ENCODE peak calls at places on chromosomes 7 and 10, in nine cellular contexts. One of them, this sample, is unnamed.

GRCh38 chr7:11551470-11551869 is 280.5 kb downstream of the THSD7A start:
- DNase-seq in heart right ventricle: no peak
- DNase-seq in MM.1S: no peak
- DNase-seq in HL-60: no peak
- DNase-seq in psoas muscle: no peak
- DNase-seq in brain microvascular endothelial cell: no peak
- DNase-seq in esophagus squamous epithelium: no peak
- DNase-seq in astrocyte: no peak
- DNase-seq in Panc1: no peak
- DNase-seq in this sample: no peak

GRCh38 chr7:2687881-2688318 is at the start of gene AMZ1:
- DNase-seq in esophagus squamous epithelium: no peak
- DNase-seq in Panc1: no peak
- DNase-seq in heart right ventricle: no peak
- DNase-seq in brain microvascular endothelial cell: no peak
- DNase-seq in MM.1S: no peak
- DNase-seq in astrocyte: no peak
- DNase-seq in psoas muscle: no peak
- DNase-seq in HL-60: no peak
- DNase-seq in this sample: no peak

GRCh38 chr7:32583791-32584190 is 88.5 kb downstream of the AVL9 start:
- DNase-seq in MM.1S: no peak
- DNase-seq in brain microvascular endothelial cell: peak; percentile 68
- DNase-seq in Panc1: no peak
- DNase-seq in astrocyte: peak; percentile 73
- DNase-seq in psoas muscle: no peak
- DNase-seq in HL-60: peak; percentile 14
- DNase-seq in heart right ventricle: no peak
- DNase-seq in esophagus squamous epithelium: no peak
- DNase-seq in this sample: peak; percentile 47

GRCh38 chr10:116470768-116471415 is 43.2 kb downstream of the PNLIPRP3 start:
- DNase-seq in psoas muscle: no peak
- DNase-seq in MM.1S: peak; percentile 49
- DNase-seq in astrocyte: no peak
- DNase-seq in Panc1: no peak
- DNase-seq in esophagus squamous epithelium: no peak
- DNase-seq in HL-60: peak; percentile 24
- DNase-seq in brain microvascular endothelial cell: peak; percentile 1
- DNase-seq in heart right ventricle: no peak
- DNase-seq in this sample: no peak

GRCh38 chr10:124231188-124232135 is 138.1 kb upstream of the CHST15 start:
- DNase-seq in astrocyte: no peak
- DNase-seq in psoas muscle: no peak
- DNase-seq in esophagus squamous epithelium: no peak
- DNase-seq in brain microvascular endothelial cell: no peak
- DNase-seq in MM.1S: peak; percentile 51
- DNase-seq in HL-60: peak; percentile 23
- DNase-seq in Panc1: no peak
- DNase-seq in heart right ventricle: no peak
- DNase-seq in this sample: no peak

GRCh38 chr7:131357282-131357880 is 29.7 kb downstream of the MKLN1 start:
- DNase-seq in astrocyte: peak; percentile 35
- DNase-seq in HL-60: no peak
- DNase-seq in MM.1S: no peak
- DNase-seq in brain microvascular endothelial cell: no peak
- DNase-seq in heart right ventricle: no peak
- DNase-seq in esophagus squamous epithelium: no peak
- DNase-seq in Panc1: no peak
- DNase-seq in psoas muscle: no peak
- DNase-seq in this sample: no peak

GRCh38 chr7:158246272-158246959 is 341.2 kb downstream of the PTPRN2 start:
- DNase-seq in MM.1S: no peak
- DNase-seq in heart right ventricle: no peak
- DNase-seq in Panc1: no peak
- DNase-seq in astrocyte: no peak
- DNase-seq in esophagus squamous epithelium: no peak
- DNase-seq in HL-60: no peak
- DNase-seq in brain microvascular endothelial cell: no peak
- DNase-seq in psoas muscle: no peak
- DNase-seq in this sample: no peak

GRCh38 chr7:129298268-129298893 is 73.6 kb downstream of the AHCYL2 start:
- DNase-seq in astrocyte: peak; percentile 17
- DNase-seq in HL-60: peak; percentile 38
- DNase-seq in brain microvascular endothelial cell: peak; percentile 34
- DNase-seq in psoas muscle: peak; percentile 25
- DNase-seq in heart right ventricle: peak; percentile 21
- DNase-seq in esophagus squamous epithelium: no peak
- DNase-seq in Panc1: peak; percentile 53
- DNase-seq in MM.1S: peak; percentile 73
- DNase-seq in this sample: no peak

GRCh38 chr7:412731-413356 is 106.8 kb downstream of the PDGFA start:
- DNase-seq in esophagus squamous epithelium: no peak
- DNase-seq in brain microvascular endothelial cell: no peak
- DNase-seq in MM.1S: no peak
- DNase-seq in Panc1: no peak
- DNase-seq in heart right ventricle: no peak
- DNase-seq in psoas muscle: no peak
- DNase-seq in HL-60: no peak
- DNase-seq in astrocyte: no peak
- DNase-seq in this sample: no peak

GRCh38 chr7:148527717-148528168 is 62.8 kb upstream of the C7orf33 start:
- DNase-seq in astrocyte: peak; percentile 59
- DNase-seq in heart right ventricle: peak; percentile 50
- DNase-seq in HL-60: peak; percentile 85
- DNase-seq in Panc1: peak; percentile 51
- DNase-seq in esophagus squamous epithelium: peak; percentile 39
- DNase-seq in psoas muscle: peak; percentile 63
- DNase-seq in MM.1S: peak; percentile 97
- DNase-seq in brain microvascular endothelial cell: peak; percentile 92
- DNase-seq in this sample: no peak
- TF ChIP-seq CTCF in astrocyte: peak; percentile 45
- TF ChIP-seq CTCF in heart right ventricle: peak; percentile 72
- TF ChIP-seq CTCF in HL-60: peak; percentile 86
- TF ChIP-seq CTCF in Panc1: peak; percentile 87
- TF ChIP-seq CTCF in esophagus squamous epithelium: peak; percentile 76
- TF ChIP-seq CTCF in psoas muscle: peak; percentile 37
- TF ChIP-seq CTCF in MM.1S: peak; percentile 99
- TF ChIP-seq CTCF in brain microvascular endothelial cell: peak; percentile 83
- TF ChIP-seq CTCF in this sample: peak; percentile 59

GRCh38 chr7:152637920-152638580 is 37.9 kb downstream of the XRCC2 start:
- DNase-seq in esophagus squamous epithelium: no peak
- DNase-seq in psoas muscle: no peak
- DNase-seq in brain microvascular endothelial cell: no peak
- DNase-seq in heart right ventricle: no peak
- DNase-seq in astrocyte: no peak
- DNase-seq in MM.1S: no peak
- DNase-seq in Panc1: no peak
- DNase-seq in HL-60: no peak
- DNase-seq in this sample: no peak
- H3K27me3 ChIP-seq in esophagus squamous epithelium: no peaks in the 10 kb centered on the region
- H3K27me3 ChIP-seq in psoas muscle: no peaks in the 10 kb centered on the region
- H3K27me3 ChIP-seq in brain microvascular endothelial cell: no peaks in the 10 kb centered on the region
- H3K27me3 ChIP-seq in heart right ventricle: peaks cover 8% of the 10 kb centered on the region
- H3K27me3 ChIP-seq in astrocyte: no peaks in the 10 kb centered on the region
- H3K27me3 ChIP-seq in MM.1S: no peaks in the 10 kb centered on the region
- H3K27me3 ChIP-seq in Panc1: no peaks in the 10 kb centered on the region
- H3K27me3 ChIP-seq in HL-60: no peaks in the 10 kb centered on the region
- H3K27me3 ChIP-seq in this sample: no peaks in the 10 kb centered on the region

GRCh38 chr10:5563237-5563961 is 38.6 kb downstream of the CALML3 start:
- DNase-seq in Panc1: no peak
- DNase-seq in astrocyte: no peak
- DNase-seq in heart right ventricle: no peak
- DNase-seq in MM.1S: no peak
- DNase-seq in psoas muscle: no peak
- DNase-seq in esophagus squamous epithelium: no peak
- DNase-seq in HL-60: no peak
- DNase-seq in brain microvascular endothelial cell: no peak
- DNase-seq in this sample: no peak

GRCh38 chr10:5561704-5562645 is 37.2 kb downstream of the CALML3 start:
- DNase-seq in astrocyte: no peak
- DNase-seq in esophagus squamous epithelium: no peak
- DNase-seq in psoas muscle: no peak
- DNase-seq in brain microvascular endothelial cell: no peak
- DNase-seq in HL-60: no peak
- DNase-seq in MM.1S: no peak
- DNase-seq in heart right ventricle: no peak
- DNase-seq in Panc1: no peak
- DNase-seq in this sample: no peak

GRCh38 chr10:5560142-5560843 is 35.5 kb downstream of the CALML3 start:
- DNase-seq in psoas muscle: no peak
- DNase-seq in Panc1: no peak
- DNase-seq in astrocyte: no peak
- DNase-seq in esophagus squamous epithelium: no peak
- DNase-seq in heart right ventricle: no peak
- DNase-seq in MM.1S: no peak
- DNase-seq in brain microvascular endothelial cell: peak; percentile 61
- DNase-seq in HL-60: no peak
- DNase-seq in this sample: no peak

GRCh38 chr10:5559642-5560141 is 34.9 kb downstream of the CALML3 start:
- DNase-seq in esophagus squamous epithelium: no peak
- DNase-seq in MM.1S: no peak
- DNase-seq in astrocyte: peak; percentile 84
- DNase-seq in psoas muscle: no peak
- DNase-seq in brain microvascular endothelial cell: peak; percentile 53
- DNase-seq in Panc1: no peak
- DNase-seq in HL-60: no peak
- DNase-seq in heart right ventricle: no peak
- DNase-seq in this sample: no peak

DNA sequence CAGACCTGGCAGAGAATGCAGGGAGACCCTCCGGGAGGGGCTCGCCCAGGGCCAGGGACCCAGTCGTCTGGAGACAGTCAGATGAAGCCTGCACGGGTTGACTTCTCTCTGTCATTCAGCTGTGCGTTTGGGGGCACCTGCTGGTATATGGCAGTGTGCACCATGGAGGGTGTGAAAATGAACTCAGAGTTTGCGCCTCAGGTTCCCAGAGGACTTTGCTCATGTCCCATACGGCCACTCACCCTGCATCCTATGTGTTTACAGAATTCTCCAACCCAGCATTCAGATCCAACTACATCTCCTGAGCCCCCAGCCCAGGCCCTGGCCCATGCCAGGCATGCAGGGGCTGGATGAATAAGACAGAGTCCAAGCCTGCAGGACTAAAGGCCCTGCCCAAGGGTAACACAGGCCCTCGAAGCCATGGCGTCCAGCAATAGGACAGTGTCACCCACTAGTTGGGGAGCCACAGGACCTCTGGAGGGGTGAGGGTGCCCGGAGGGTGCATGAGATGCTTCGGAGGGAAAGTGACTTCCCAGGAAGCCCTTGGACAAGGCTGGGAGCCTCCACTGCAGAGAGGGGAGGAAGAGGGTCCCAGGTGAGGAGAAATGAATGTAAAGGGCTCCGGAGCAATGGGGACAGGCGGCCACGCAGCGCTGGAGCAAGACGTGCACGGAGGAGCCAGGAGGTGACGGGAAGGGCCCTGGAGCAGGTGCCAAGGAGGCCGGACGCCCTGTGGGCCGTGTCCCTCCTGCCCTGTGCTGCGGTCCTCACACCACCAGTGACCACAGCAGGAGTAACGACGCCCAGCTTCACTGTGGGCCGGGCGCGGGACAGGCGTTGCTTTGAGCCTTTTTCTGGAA is 36.3 kb downstream of the CALML3 start:
- DNase-seq in Panc1: no peak
- DNase-seq in heart right ventricle: no peak
- DNase-seq in HL-60: no peak
- DNase-seq in esophagus squamous epithelium: no peak
- DNase-seq in brain microvascular endothelial cell: no peak
- DNase-seq in psoas muscle: no peak
- DNase-seq in MM.1S: no peak
- DNase-seq in astrocyte: no peak
- DNase-seq in this sample: no peak
- TF ChIP-seq CTCF in Panc1: no peak
- TF ChIP-seq CTCF in heart right ventricle: no peak
- TF ChIP-seq CTCF in HL-60: no peak
- TF ChIP-seq CTCF in esophagus squamous epithelium: no peak
- TF ChIP-seq CTCF in brain microvascular endothelial cell: no peak
- TF ChIP-seq CTCF in psoas muscle: no peak
- TF ChIP-seq CTCF in MM.1S: no peak
- TF ChIP-seq CTCF in astrocyte: no peak
- TF ChIP-seq CTCF in this sample: no peak

GRCh38 chr7:150988230-150989226 is 2.3 kb upstream of the NOS3 start:
- DNase-seq in brain microvascular endothelial cell: peak; percentile 34
- DNase-seq in Panc1: no peak
- DNase-seq in astrocyte: no peak
- DNase-seq in heart right ventricle: peak; percentile 77
- DNase-seq in HL-60: peak; percentile 46
- DNase-seq in psoas muscle: peak; percentile 64
- DNase-seq in MM.1S: peak; percentile 53
- DNase-seq in esophagus squamous epithelium: no peak
- DNase-seq in this sample: no peak
- H3K27me3 ChIP-seq in brain microvascular endothelial cell: no peaks in the 10 kb centered on the region
- H3K27me3 ChIP-seq in Panc1: no peaks in the 10 kb centered on the region
- H3K27me3 ChIP-seq in astrocyte: peaks cover 4% of the 10 kb centered on the region
- H3K27me3 ChIP-seq in heart right ventricle: no peaks in the 10 kb centered on the region
- H3K27me3 ChIP-seq in HL-60: peaks cover 13% of the 10 kb centered on the region
- H3K27me3 ChIP-seq in psoas muscle: no peaks in the 10 kb centered on the region
- H3K27me3 ChIP-seq in MM.1S: peaks cover 49% of the 10 kb centered on the region
- H3K27me3 ChIP-seq in esophagus squamous epithelium: no peaks in the 10 kb centered on the region
- H3K27me3 ChIP-seq in this sample: peaks cover 13% of the 10 kb centered on the region

DNA sequence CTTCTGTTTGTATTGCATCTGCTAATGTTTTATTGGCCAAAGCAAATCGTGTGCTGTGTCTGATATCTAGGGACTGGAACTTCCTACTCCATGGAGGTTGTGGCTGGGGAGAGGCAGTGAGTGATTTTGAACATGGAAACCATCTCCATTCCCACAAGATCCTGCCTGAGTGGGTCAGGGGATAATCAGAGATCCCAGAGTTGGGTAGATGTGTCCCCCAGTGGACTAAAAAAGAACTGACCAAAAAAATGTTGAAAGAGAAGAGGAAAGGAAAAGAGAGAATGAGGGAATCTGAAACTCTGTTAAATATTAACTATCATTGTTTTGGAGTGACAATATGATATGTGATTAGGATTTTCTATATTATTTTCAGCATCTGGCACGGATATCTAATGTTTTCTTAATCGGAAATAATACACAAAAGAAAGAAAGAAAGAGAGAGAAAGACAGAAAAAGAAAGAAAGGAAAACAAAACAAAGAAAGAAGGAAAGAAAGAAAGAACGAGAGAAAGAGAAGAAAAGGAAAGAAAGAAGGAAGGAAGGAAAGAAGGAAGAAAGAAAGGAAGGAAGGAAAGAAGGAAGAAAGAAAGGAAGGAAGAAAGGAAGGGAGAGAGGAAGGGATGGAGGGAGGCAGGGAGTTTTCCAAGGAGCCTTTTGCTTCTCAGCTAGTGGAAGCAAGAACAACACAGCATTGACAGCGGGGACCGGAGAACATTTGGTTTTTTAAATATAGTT is 638.5 kb downstream of the CCSER2 start:
- DNase-seq in esophagus squamous epithelium: no peak
- DNase-seq in brain microvascular endothelial cell: no peak
- DNase-seq in MM.1S: no peak
- DNase-seq in HL-60: no peak
- DNase-seq in heart right ventricle: no peak
- DNase-seq in Panc1: no peak
- DNase-seq in psoas muscle: no peak
- DNase-seq in astrocyte: no peak
- DNase-seq in this sample: no peak
- TF ChIP-seq CTCF in esophagus squamous epithelium: no peak
- TF ChIP-seq CTCF in brain microvascular endothelial cell: no peak
- TF ChIP-seq CTCF in MM.1S: no peak
- TF ChIP-seq CTCF in HL-60: no peak
- TF ChIP-seq CTCF in heart right ventricle: no peak
- TF ChIP-seq CTCF in Panc1: peak; percentile 14
- TF ChIP-seq CTCF in psoas muscle: no peak
- TF ChIP-seq CTCF in astrocyte: no peak
- TF ChIP-seq CTCF in this sample: no peak

GRCh38 chr10:7589748-7590147 is 77.0 kb downstream of the ITIH5 start:
- DNase-seq in psoas muscle: no peak
- DNase-seq in esophagus squamous epithelium: no peak
- DNase-seq in astrocyte: no peak
- DNase-seq in brain microvascular endothelial cell: no peak
- DNase-seq in Panc1: no peak
- DNase-seq in heart right ventricle: no peak
- DNase-seq in HL-60: no peak
- DNase-seq in MM.1S: no peak
- DNase-seq in this sample: no peak
- H3K27me3 ChIP-seq in psoas muscle: peaks cover 3% of the 10 kb centered on the region
- H3K27me3 ChIP-seq in esophagus squamous epithelium: no peaks in the 10 kb centered on the region
- H3K27me3 ChIP-seq in astrocyte: no peaks in the 10 kb centered on the region
- H3K27me3 ChIP-seq in brain microvascular endothelial cell: no peaks in the 10 kb centered on the region
- H3K27me3 ChIP-seq in Panc1: no peaks in the 10 kb centered on the region
- H3K27me3 ChIP-seq in heart right ventricle: no peaks in the 10 kb centered on the region
- H3K27me3 ChIP-seq in HL-60: no peaks in the 10 kb centered on the region
- H3K27me3 ChIP-seq in MM.1S: no peaks in the 10 kb centered on the region
- H3K27me3 ChIP-seq in this sample: no peaks in the 10 kb centered on the region

This sample was measured in AG04450.